ENCODE peak calls at places on chromosomes 5 and 9, in six cellular contexts. One of them, this sample, is unnamed. For H3K4me1, the result is how much of the 10 kb centered on the place peaks cover.

GRCh38 chr5:68505917-68506860 is 290.6 kb downstream of the PIK3R1 start:
- DNase-seq in transverse colon: no peak
- DNase-seq in cardiac muscle cell: no peak
- DNase-seq in CD8-positive, alpha-beta T cell: no peak
- DNase-seq in H1: no peak
- DNase-seq in mesendoderm: no peak
- DNase-seq in this sample: no peak

GRCh38 chr5:136094913-136095641 is 37.6 kb upstream of the SMAD5 start:
- DNase-seq in transverse colon: no peak
- DNase-seq in cardiac muscle cell: no peak
- DNase-seq in CD8-positive, alpha-beta T cell: no peak
- DNase-seq in H1: no peak
- DNase-seq in mesendoderm: no peak
- DNase-seq in this sample: no peak

GRCh38 chr5:84362061-84362720 is 22.5 kb downstream of the EDIL3 start:
- DNase-seq in transverse colon: no peak
- DNase-seq in cardiac muscle cell: no peak
- DNase-seq in CD8-positive, alpha-beta T cell: no peak
- DNase-seq in H1: no peak
- DNase-seq in mesendoderm: no peak
- DNase-seq in this sample: no peak

GRCh38 chr5:139149477-139150199 is 48.5 kb downstream of the SIL1 start:
- DNase-seq in transverse colon: no peak
- DNase-seq in cardiac muscle cell: no peak
- DNase-seq in CD8-positive, alpha-beta T cell: no peak
- DNase-seq in H1: no peak
- DNase-seq in mesendoderm: peak
- DNase-seq in this sample: no peak

GRCh38 chr5:121805931-121806330 is 45.8 kb upstream of the FTMT start:
- DNase-seq in transverse colon: no peak
- DNase-seq in cardiac muscle cell: no peak
- DNase-seq in CD8-positive, alpha-beta T cell: no peak
- DNase-seq in H1: no peak
- DNase-seq in mesendoderm: no peak
- DNase-seq in this sample: no peak

GRCh38 chr9:80131627-80132026 is 559.9 kb downstream of the TLE4 start:
- DNase-seq in transverse colon: no peak
- DNase-seq in cardiac muscle cell: no peak
- DNase-seq in CD8-positive, alpha-beta T cell: no peak
- DNase-seq in H1: no peak
- DNase-seq in mesendoderm: no peak
- DNase-seq in this sample: no peak

GRCh38 chr5:73902327-73903051 is 276.5 kb downstream of the ARHGEF28 start:
- DNase-seq in transverse colon: no peak
- DNase-seq in cardiac muscle cell: peak
- DNase-seq in CD8-positive, alpha-beta T cell: no peak
- DNase-seq in H1: peak
- DNase-seq in mesendoderm: peak
- DNase-seq in this sample: peak

GRCh38 chr9:110942522-110942921 is 95.7 kb downstream of the LPAR1 start:
- DNase-seq in transverse colon: no peak
- DNase-seq in cardiac muscle cell: no peak
- DNase-seq in CD8-positive, alpha-beta T cell: no peak
- DNase-seq in H1: no peak
- DNase-seq in mesendoderm: no peak
- DNase-seq in this sample: no peak

GRCh38 chr5:102314328-102314727 is 18.2 kb upstream of the SLCO4C1 start:
- DNase-seq in transverse colon: no peak
- DNase-seq in cardiac muscle cell: no peak
- DNase-seq in CD8-positive, alpha-beta T cell: no peak
- DNase-seq in H1: no peak
- DNase-seq in mesendoderm: no peak
- DNase-seq in this sample: no peak

GRCh38 chr9:125694478-125694877 is 12.5 kb downstream of the MAPKAP1 start:
- DNase-seq in transverse colon: no peak
- DNase-seq in cardiac muscle cell: peak
- DNase-seq in CD8-positive, alpha-beta T cell: no peak
- DNase-seq in H1: no peak
- DNase-seq in mesendoderm: peak
- DNase-seq in this sample: peak

GRCh38 chr5:1185652-1186350 is 15.6 kb upstream of the SLC6A19 start:
- DNase-seq in transverse colon: peak
- DNase-seq in cardiac muscle cell: peak
- DNase-seq in CD8-positive, alpha-beta T cell: no peak
- DNase-seq in H1: no peak
- DNase-seq in mesendoderm: no peak
- DNase-seq in this sample: no peak

DNA sequence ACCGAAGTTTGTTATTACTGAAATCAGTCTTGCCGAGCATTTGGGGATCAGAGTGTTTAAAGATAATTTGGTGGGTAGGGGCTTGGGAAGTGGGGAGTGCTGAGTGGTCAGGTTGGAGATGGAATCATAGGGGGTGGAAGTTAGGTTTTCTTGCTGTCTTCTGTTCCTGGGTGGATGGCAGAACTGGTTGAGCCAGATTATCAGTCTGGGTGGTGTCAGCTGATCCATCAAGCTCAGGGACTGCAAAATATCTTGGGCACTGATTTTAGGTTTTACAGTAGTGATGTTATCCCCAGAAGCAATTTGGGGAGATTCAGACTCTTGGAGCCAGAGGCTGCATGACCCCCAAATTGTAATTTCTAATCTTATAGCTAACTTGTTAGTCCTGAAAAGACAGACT is 5.4 kb upstream of the ANKRD31 start:
- DNase-seq in transverse colon: no peak
- DNase-seq in cardiac muscle cell: no peak
- DNase-seq in CD8-positive, alpha-beta T cell: no peak
- DNase-seq in H1: no peak
- DNase-seq in mesendoderm: no peak
- DNase-seq in this sample: no peak
- H3K27ac ChIP-seq in transverse colon: no peak
- H3K27ac ChIP-seq in cardiac muscle cell: no peak
- H3K27ac ChIP-seq in CD8-positive, alpha-beta T cell: no peak
- H3K27ac ChIP-seq in H1: no peak
- H3K27ac ChIP-seq in mesendoderm: no peak
- H3K27ac ChIP-seq in this sample: no peak

GRCh38 chr9:75001719-75002421 is 26.2 kb downstream of the CARNMT1 start:
- DNase-seq in transverse colon: no peak
- DNase-seq in cardiac muscle cell: peak
- DNase-seq in CD8-positive, alpha-beta T cell: no peak
- DNase-seq in H1: no peak
- DNase-seq in mesendoderm: peak
- DNase-seq in this sample: peak
- H3K4me1 ChIP-seq in transverse colon: under half
- H3K4me1 ChIP-seq in cardiac muscle cell: under half
- H3K4me1 ChIP-seq in CD8-positive, alpha-beta T cell: under half
- H3K4me1 ChIP-seq in H1: under half
- H3K4me1 ChIP-seq in mesendoderm: under half
- H3K4me1 ChIP-seq in this sample: under half

GRCh38 chr5:163564321-163564924 is 59.0 kb downstream of the MAT2B start:
- DNase-seq in transverse colon: peak
- DNase-seq in cardiac muscle cell: peak
- DNase-seq in CD8-positive, alpha-beta T cell: peak
- DNase-seq in H1: no peak
- DNase-seq in mesendoderm: peak
- DNase-seq in this sample: peak

GRCh38 chr5:163565492-163565891 is 60.1 kb downstream of the MAT2B start:
- DNase-seq in transverse colon: no peak
- DNase-seq in cardiac muscle cell: peak
- DNase-seq in CD8-positive, alpha-beta T cell: no peak
- DNase-seq in H1: no peak
- DNase-seq in mesendoderm: peak
- DNase-seq in this sample: peak

GRCh38 chr5:163566678-163567077 is 61.3 kb downstream of the MAT2B start:
- DNase-seq in transverse colon: no peak
- DNase-seq in cardiac muscle cell: no peak
- DNase-seq in CD8-positive, alpha-beta T cell: no peak
- DNase-seq in H1: no peak
- DNase-seq in mesendoderm: no peak
- DNase-seq in this sample: no peak

GRCh38 chr5:163567811-163568210 is 62.4 kb downstream of the MAT2B start:
- DNase-seq in transverse colon: no peak
- DNase-seq in cardiac muscle cell: no peak
- DNase-seq in CD8-positive, alpha-beta T cell: no peak
- DNase-seq in H1: no peak
- DNase-seq in mesendoderm: no peak
- DNase-seq in this sample: no peak

GRCh38 chr5:163565931-163566608 is 60.7 kb downstream of the MAT2B start:
- DNase-seq in transverse colon: peak
- DNase-seq in cardiac muscle cell: peak
- DNase-seq in CD8-positive, alpha-beta T cell: peak
- DNase-seq in H1: no peak
- DNase-seq in mesendoderm: peak
- DNase-seq in this sample: peak
- H3K4me3 ChIP-seq in transverse colon: no peak
- H3K4me3 ChIP-seq in cardiac muscle cell: peak
- H3K4me3 ChIP-seq in CD8-positive, alpha-beta T cell: peak
- H3K4me3 ChIP-seq in H1: peak
- H3K4me3 ChIP-seq in mesendoderm: peak
- H3K4me3 ChIP-seq in this sample: peak

GRCh38 chr9:72509053-72509452 is 12.4 kb upstream of the TMC1 start:
- DNase-seq in transverse colon: no peak
- DNase-seq in cardiac muscle cell: no peak
- DNase-seq in CD8-positive, alpha-beta T cell: no peak
- DNase-seq in H1: no peak
- DNase-seq in mesendoderm: no peak
- DNase-seq in this sample: no peak

GRCh38 chr9:72506615-72507014 is 14.8 kb upstream of the TMC1 start:
- DNase-seq in transverse colon: no peak
- DNase-seq in cardiac muscle cell: no peak
- DNase-seq in CD8-positive, alpha-beta T cell: no peak
- DNase-seq in H1: no peak
- DNase-seq in mesendoderm: no peak
- DNase-seq in this sample: no peak

DNA sequence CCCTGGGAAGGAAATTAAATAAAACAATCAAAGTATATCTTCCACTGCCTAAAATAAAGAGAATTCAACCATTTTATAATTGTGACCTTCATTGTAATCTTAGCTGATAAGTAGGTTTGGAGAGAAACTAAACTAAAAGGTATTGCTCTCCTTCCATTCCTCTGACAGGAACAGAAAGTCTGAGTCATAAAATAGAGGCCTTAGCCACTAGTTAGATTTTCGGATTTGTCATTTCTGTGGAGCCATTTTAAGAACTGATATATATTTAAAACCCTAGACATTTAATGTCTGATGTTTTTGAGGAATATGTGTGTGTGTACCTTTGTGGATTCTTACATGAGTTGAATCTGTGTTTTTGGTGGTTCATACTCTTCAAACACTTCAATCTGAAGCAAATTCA is 11.8 kb upstream of the TMC1 start:
- DNase-seq in transverse colon: no peak
- DNase-seq in cardiac muscle cell: no peak
- DNase-seq in CD8-positive, alpha-beta T cell: no peak
- DNase-seq in H1: no peak
- DNase-seq in mesendoderm: no peak
- DNase-seq in this sample: no peak
- H3K27ac ChIP-seq in transverse colon: no peak
- H3K27ac ChIP-seq in cardiac muscle cell: no peak
- H3K27ac ChIP-seq in CD8-positive, alpha-beta T cell: no peak
- H3K27ac ChIP-seq in H1: no peak
- H3K27ac ChIP-seq in mesendoderm: no peak
- H3K27ac ChIP-seq in this sample: no peak

GRCh38 chr9:127950513-127951210 is 13.0 kb upstream of the DPM2 start:
- DNase-seq in transverse colon: no peak
- DNase-seq in cardiac muscle cell: no peak
- DNase-seq in CD8-positive, alpha-beta T cell: peak
- DNase-seq in H1: no peak
- DNase-seq in mesendoderm: no peak
- DNase-seq in this sample: no peak

GRCh38 chr9:127953768-127954505 is 16.3 kb upstream of the DPM2 start:
- DNase-seq in transverse colon: no peak
- DNase-seq in cardiac muscle cell: no peak
- DNase-seq in CD8-positive, alpha-beta T cell: no peak
- DNase-seq in H1: no peak
- DNase-seq in mesendoderm: no peak
- DNase-seq in this sample: no peak

GRCh38 chr9:127955294-127956015 is 17.8 kb upstream of the DPM2 start:
- DNase-seq in transverse colon: peak
- DNase-seq in cardiac muscle cell: no peak
- DNase-seq in CD8-positive, alpha-beta T cell: peak
- DNase-seq in H1: no peak
- DNase-seq in mesendoderm: peak
- DNase-seq in this sample: peak

GRCh38 chr9:127958728-127959127 is 21.1 kb upstream of the DPM2 start:
- DNase-seq in transverse colon: no peak
- DNase-seq in cardiac muscle cell: no peak
- DNase-seq in CD8-positive, alpha-beta T cell: no peak
- DNase-seq in H1: no peak
- DNase-seq in mesendoderm: no peak
- DNase-seq in this sample: no peak

GRCh38 chr9:127954831-127955293 is 17.2 kb upstream of the DPM2 start:
- DNase-seq in transverse colon: no peak
- DNase-seq in cardiac muscle cell: no peak
- DNase-seq in CD8-positive, alpha-beta T cell: no peak
- DNase-seq in H1: no peak
- DNase-seq in mesendoderm: no peak
- DNase-seq in this sample: no peak
- H3K4me1 ChIP-seq in transverse colon: under half
- H3K4me1 ChIP-seq in cardiac muscle cell: under half
- H3K4me1 ChIP-seq in CD8-positive, alpha-beta T cell: half or more
- H3K4me1 ChIP-seq in H1: under half
- H3K4me1 ChIP-seq in mesendoderm: under half
- H3K4me1 ChIP-seq in this sample: under half

DNA sequence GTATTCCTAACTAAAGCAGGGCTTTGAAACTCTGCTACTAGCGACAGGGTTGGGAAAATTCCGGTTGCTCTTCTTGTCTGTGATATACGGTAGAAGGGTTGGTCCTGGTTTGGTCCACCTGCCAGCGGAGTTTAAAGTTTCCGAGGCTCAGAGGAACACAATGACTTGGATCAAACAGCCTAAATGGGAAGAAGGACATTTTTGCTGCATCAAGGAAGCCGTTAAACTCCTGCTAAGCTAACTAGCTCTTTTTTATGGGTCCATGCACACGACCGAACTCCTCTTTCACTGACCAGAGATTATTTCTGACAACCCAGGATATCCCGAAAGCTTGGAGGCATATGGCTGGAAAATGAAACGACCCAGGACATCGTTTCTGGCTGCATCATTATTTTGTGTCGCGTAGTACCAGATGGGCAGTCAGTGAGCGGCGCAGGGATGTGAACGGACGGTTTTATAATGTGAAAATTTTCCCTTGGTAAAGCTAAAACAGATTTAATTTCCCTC is at the start of gene LURAP1L:
- DNase-seq in transverse colon: peak
- DNase-seq in cardiac muscle cell: peak
- DNase-seq in CD8-positive, alpha-beta T cell: no peak
- DNase-seq in H1: no peak
- DNase-seq in mesendoderm: peak
- DNase-seq in this sample: peak
- H3K4me3 ChIP-seq in transverse colon: peak
- H3K4me3 ChIP-seq in cardiac muscle cell: peak
- H3K4me3 ChIP-seq in CD8-positive, alpha-beta T cell: no peak
- H3K4me3 ChIP-seq in H1: peak
- H3K4me3 ChIP-seq in mesendoderm: peak
- H3K4me3 ChIP-seq in this sample: peak

DNA sequence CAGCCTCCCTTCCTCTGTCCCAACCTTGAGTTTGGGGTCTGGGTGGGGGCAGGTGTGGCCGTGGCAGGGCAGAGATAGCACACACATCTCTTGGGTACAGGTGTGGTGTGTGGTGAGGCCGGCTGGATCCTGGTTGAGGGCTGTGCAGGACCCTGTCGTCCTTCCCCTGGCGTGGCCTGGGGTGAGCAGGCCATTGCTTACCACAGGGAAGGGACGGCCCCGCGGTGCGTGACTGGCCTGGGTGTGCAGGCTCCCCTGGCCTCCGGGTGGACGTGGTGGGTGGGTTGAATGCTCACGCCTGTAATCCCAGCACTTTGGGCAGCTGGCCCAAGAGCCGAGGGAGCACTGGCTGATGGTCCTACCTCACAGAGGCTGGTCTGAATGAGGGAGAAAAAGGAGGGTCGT is 1.2 kb downstream of the ARRDC1 start:
- DNase-seq in transverse colon: no peak
- DNase-seq in cardiac muscle cell: no peak
- DNase-seq in CD8-positive, alpha-beta T cell: no peak
- DNase-seq in H1: no peak
- DNase-seq in mesendoderm: no peak
- DNase-seq in this sample: no peak
- H3K27ac ChIP-seq in transverse colon: peak
- H3K27ac ChIP-seq in cardiac muscle cell: no peak
- H3K27ac ChIP-seq in CD8-positive, alpha-beta T cell: no peak
- H3K27ac ChIP-seq in H1: no peak
- H3K27ac ChIP-seq in mesendoderm: no peak
- H3K27ac ChIP-seq in this sample: no peak

This sample was measured in GM23338.